ENCODE peak calls at places on chromosome 19, in six cellular contexts. N, A, L, Z, B and W are unnamed samples.

GRCh38 chr19:34402074-34402600 is 2.1 kb upstream of the PDCD2L start:
- ATAC-seq in B (no peak), A (no peak), Z (no peak), L (no peak), N (no peak), W (no peak)

GRCh38 chr19:53813996-53814395 is 10.1 kb downstream of the NLRP12 start:
- ATAC-seq in A (no peak), L (no peak), B (no peak), Z (no peak), N (no peak), W (no peak)

GRCh38 chr19:45279587-45280192 is 28.6 kb downstream of the MARK4 start:
- ATAC-seq in Z (no peak), L (no peak), N (no peak), B (no peak), A (peak), W (peak)

GRCh38 chr19:44668985-44669764 is 2.1 kb upstream of the CEACAM19 start:
- ATAC-seq in Z (no peak), N (peak), A (peak), B (no peak), L (no peak), W (no peak)

GRCh38 chr19:45506246-45506990 is 861 bp upstream of the VASP start:
- ATAC-seq in N (peak), A (peak), Z (peak), B (peak), L (peak), W (peak)

GRCh38 chr19:14563590-14563926 is 8.3 kb downstream of the NDUFB7 start:
- ATAC-seq in N (no peak), B (no peak), Z (no peak), A (no peak), L (no peak), W (no peak)

GRCh38 chr19:46350029-46350757 is 3.3 kb downstream of the PPP5C start:
- ATAC-seq in N (no peak), Z (no peak), A (no peak), L (peak), B (no peak), W (no peak)

GRCh38 chr19:7441468-7442146 is 47.2 kb downstream of the PEX11G start:
- ATAC-seq in B (no peak), L (no peak), A (no peak), Z (no peak), N (no peak), W (no peak)

GRCh38 chr19:2561221-2561620 is 85.3 kb downstream of the GADD45B start:
- ATAC-seq in Z (no peak), B (no peak), N (no peak), L (peak), A (no peak), W (no peak)

GRCh38 chr19:11964858-11965645 is at the start of gene ZNF763:
- ATAC-seq in N (no peak), A (peak), Z (peak), L (peak), B (peak), W (peak)

GRCh38 chr19:32646556-32646955 is 28.4 kb downstream of the ANKRD27 start:
- ATAC-seq in N (no peak), B (no peak), A (no peak), Z (no peak), L (no peak), W (no peak)

GRCh38 chr19:5536337-5536894 is 31.3 kb downstream of the TINCR start:
- ATAC-seq in A (no peak), Z (peak), B (no peak), N (peak), L (no peak), W (peak)

GRCh38 chr19:2656533-2656932 is 46.0 kb downstream of the GNG7 start:
- ATAC-seq in Z (no peak), N (no peak), A (no peak), B (no peak), L (no peak), W (no peak)

GRCh38 chr19:34226036-34226435 is 28.3 kb upstream of the GARRE1 start:
- ATAC-seq in N (no peak), Z (no peak), A (no peak), B (no peak), L (peak), W (no peak)

GRCh38 chr19:54096642-54097106 is 3.9 kb downstream of the OSCAR start:
- ATAC-seq in B (peak), A (peak), N (peak), L (peak), Z (peak), W (peak)

GRCh38 chr19:5968431-5969373 is 9.2 kb downstream of the RANBP3 start:
- ATAC-seq in B (peak), L (peak), Z (peak), A (peak), N (peak), W (no peak)

GRCh38 chr19:38009650-38010229 is 102.7 kb downstream of the SIPA1L3 start:
- ATAC-seq in N (no peak), A (no peak), B (no peak), Z (no peak), L (peak), W (no peak)

GRCh38 chr19:37346091-37346490 is 24.8 kb upstream of the ZNF527 start:
- ATAC-seq in N (no peak), Z (no peak), L (no peak), A (no peak), B (no peak), W (no peak)

GRCh38 chr19:2629491-2630351 is 72.8 kb downstream of the GNG7 start:
- ATAC-seq in N (no peak), L (no peak), A (peak), Z (peak), B (no peak), W (no peak)

GRCh38 chr19:51471527-51471926 is 6.8 kb upstream of the CEACAM18 start:
- ATAC-seq in A (no peak), Z (no peak), N (no peak), L (no peak), B (no peak), W (no peak)

GRCh38 chr19:1755467-1756155 is 2.3 kb downstream of the ONECUT3 start:
- ATAC-seq in N (no peak), L (no peak), A (peak), B (no peak), Z (no peak), W (no peak)

GRCh38 chr19:33293255-33294057 is 8.9 kb downstream of the CEBPA start:
- ATAC-seq in Z (peak), N (peak), L (no peak), B (peak), A (peak), W (peak)

GRCh38 chr19:57190301-57190700 is 999 bp upstream of the ZNF264 start:
- ATAC-seq in A (no peak), L (no peak), B (no peak), N (no peak), Z (no peak), W (no peak)

GRCh38 chr19:57192064-57192395 is 730 bp downstream of the ZNF264 start:
- ATAC-seq in Z (peak), L (no peak), B (no peak), A (peak), N (peak), W (no peak)

GRCh38 chr19:57192993-57193392 is 1.7 kb downstream of the ZNF264 start:
- ATAC-seq in N (no peak), L (no peak), A (no peak), Z (no peak), B (no peak), W (no peak)

DNA sequence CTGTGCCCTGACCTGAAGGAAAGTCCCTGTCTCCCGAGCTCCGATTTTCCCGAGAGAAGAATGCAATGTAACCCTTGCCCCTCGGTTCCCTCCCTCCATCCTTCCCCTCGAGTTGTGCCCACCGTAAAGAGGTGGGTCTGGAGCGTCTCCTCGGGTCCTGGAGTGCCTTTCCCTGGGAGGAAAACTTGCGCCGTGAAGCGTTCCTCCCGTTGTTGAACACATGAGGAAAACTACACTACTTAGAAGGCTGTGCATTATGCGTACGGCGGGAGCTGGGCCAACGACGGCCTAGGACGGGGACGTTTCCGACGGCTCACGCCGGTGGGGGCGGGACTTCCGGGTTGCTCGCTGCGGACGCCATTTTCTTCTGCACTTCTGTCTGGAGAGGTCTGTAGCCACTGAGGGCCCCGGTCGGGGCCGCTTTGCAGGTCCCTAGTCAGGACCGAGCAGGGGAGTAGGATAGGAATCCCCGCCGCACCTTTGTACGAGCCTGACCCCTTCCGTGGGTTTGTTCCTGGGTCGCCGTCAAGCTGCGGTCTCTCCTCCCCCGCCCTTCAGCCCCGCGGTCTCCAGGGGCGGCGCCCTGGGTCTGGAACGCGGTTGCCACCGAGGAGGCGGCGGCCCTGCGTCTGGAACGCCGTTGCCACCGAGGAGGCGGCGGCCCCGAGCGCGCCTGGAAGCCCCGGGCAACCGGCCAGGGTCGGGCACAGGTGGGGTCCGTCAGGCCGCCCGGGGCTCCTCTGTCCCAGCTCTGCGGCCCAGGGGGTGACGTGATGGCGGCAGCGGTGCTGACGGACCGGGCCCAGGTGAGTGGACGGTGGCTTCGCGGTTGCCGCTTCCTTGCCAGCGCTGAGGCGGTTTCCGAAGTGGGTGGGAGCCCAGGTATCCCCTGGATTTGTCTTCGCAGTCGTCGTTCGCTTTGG is at the start of gene ZNF264:
- ATAC-seq in A (peak), Z (peak), N (peak), L (peak), B (peak), W (peak)
- TF ChIP-seq POLR2A in A (peak), Z (peak), N (no peak), L (peak), B (peak), W (peak)

GRCh38 chr19:39154626-39155100 is 29.1 kb downstream of the PAK4 start:
- ATAC-seq in A (peak), Z (peak), N (peak), B (peak), L (no peak), W (no peak)
- TF ChIP-seq EP300 in A (no peak), Z (no peak), N (no peak), B (no peak), L (no peak), W (no peak)

GRCh38 chr19:4409123-4409933 is 6.9 kb downstream of the CHAF1A start:
- ATAC-seq in L (no peak), A (no peak), N (no peak), B (no peak), Z (no peak), W (no peak)
- TF ChIP-seq POLR2A in L (peak), A (no peak), N (no peak), B (no peak), Z (no peak), W (no peak)

DNA sequence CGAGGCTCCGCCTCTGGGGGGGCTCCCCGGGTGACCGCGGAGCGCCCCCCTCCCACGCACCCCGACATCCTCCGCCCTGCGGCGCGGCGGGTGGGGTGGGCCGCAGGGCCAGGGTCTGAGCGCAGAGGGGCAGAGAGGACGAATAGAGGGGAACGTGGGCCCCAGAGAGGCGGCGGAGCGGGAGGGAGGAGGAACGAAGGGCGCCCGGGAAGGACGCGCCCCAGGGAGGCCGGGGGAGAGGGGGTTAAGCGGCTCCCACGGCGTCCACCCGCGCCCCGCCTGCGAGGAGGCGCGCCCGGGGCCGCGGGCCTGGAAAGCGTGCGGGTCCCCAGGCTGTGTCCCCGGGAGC is 1.0 kb downstream of the HCN2 start:
- ATAC-seq in A (no peak), Z (no peak), L (no peak), N (no peak), B (no peak), W (no peak)
- TF ChIP-seq EP300 in A (no peak), Z (no peak), L (no peak), N (no peak), B (no peak), W (no peak)

DNA sequence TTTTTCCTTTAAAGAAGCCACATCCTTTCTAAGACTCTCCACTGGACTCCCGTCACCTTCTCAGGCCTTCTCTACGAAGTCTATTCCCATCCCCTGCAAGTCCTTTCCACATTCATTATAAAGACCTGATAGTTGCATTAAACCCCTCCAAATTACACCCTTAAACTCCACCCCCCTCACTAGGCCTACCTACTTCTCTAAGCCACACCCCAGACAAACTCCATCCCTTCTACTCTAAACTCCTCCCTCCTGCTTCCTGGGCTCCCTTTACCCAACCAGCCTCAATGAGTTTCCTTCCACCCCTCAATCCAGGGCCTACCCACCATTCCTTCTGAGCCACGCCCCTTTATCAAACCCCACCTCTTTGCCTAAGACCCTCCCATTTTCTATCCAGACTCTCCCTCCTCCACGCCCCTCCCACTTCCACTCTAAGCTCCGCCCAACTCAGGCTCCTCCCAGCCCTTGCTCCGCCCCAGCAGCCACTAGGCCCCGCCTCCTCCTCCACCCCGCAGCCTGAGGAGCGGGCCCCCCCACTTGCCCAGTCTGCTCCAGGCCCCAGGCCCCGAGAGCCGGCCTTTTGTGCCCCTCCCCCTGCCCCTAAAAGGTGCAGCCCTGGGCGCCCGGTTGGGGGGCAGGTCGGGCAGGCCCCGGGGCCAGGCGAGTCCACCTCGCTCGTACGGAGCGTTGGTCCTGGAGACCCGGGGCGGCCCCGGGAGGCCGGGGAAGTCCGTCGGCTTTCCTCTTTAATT is 424 bp downstream of the FIZ1 start:
- ATAC-seq in N (peak), Z (peak), B (peak), L (peak), A (peak), W (peak)
- TF ChIP-seq POLR2A in N (no peak), Z (peak), B (peak), L (peak), A (no peak), W (no peak)

GRCh38 chr19:28201462-28201943 is 1011.4 kb downstream of the UQCRFS1 start:
- ATAC-seq in A (no peak), L (no peak), Z (no peak), N (no peak), B (no peak), W (no peak)
- TF ChIP-seq EP300 in A (no peak), L (no peak), Z (no peak), N (no peak), B (no peak), W (no peak)

DNA sequence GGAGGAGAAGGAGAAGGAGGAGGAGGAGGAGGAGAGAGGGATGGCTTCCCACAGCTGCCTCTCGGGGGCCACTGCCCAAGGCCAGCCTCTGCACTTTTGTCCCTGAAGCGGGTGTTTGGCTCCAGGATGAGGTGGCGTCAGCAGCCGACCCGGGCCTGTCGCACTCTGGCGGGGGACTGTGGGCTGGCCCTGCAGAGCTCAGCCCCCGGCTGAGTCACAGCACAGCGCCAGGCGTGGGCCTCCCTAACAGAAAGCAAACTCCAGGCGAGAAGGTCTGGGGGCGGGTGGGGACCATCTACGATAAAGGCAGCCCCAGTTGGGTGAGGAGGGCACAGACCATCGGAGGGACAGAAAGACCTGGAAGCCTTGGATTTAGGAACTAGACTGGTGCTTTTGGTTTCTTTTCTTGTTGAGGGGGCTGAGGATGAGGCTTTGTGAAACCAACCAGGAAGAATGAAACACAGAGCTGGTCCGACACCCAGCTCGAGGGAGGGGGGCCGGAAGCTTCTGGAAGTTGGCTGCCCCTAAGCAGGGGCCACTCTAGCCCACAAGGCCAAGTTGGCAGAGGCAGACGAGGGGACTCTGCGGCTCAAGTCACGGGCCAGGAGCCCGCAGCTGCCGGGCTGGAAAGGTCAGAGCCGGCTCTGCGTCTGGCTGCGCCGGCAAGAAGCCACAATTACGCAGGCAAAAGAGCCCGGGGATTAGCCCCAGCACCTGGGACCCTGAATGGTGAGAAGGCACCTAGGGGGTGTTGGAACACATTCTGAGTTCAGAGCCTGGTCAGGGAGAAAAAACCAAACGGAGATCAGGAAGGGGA is 18.2 kb downstream of the LSM4 start:
- ATAC-seq in B (peak), L (peak), Z (peak), A (peak), N (peak), W (peak)
- TF ChIP-seq POLR2A in B (peak), L (peak), Z (peak), A (peak), N (no peak), W (peak)

GRCh38 chr19:41413947-41414346 is 13.2 kb downstream of the B3GNT8 start:
- ATAC-seq in N (no peak), A (no peak), B (no peak), L (no peak), Z (no peak), W (no peak)

GRCh38 chr19:41412953-41413352 is 14.2 kb downstream of the B3GNT8 start:
- ATAC-seq in A (no peak), Z (no peak), B (no peak), L (no peak), N (no peak), W (no peak)

GRCh38 chr19:41416194-41416674 is 10.9 kb downstream of the B3GNT8 start:
- ATAC-seq in A (no peak), N (no peak), Z (peak), L (no peak), B (no peak), W (no peak)

GRCh38 chr19:41411682-41412265 is 14.2 kb downstream of the BCKDHA start:
- ATAC-seq in L (no peak), A (no peak), B (no peak), N (no peak), Z (no peak), W (no peak)

GRCh38 chr19:41415154-41415571 is 12.0 kb downstream of the B3GNT8 start:
- ATAC-seq in N (no peak), L (no peak), B (no peak), A (no peak), Z (no peak), W (no peak)
- TF ChIP-seq EP300 in N (no peak), L (no peak), B (no peak), A (no peak), Z (no peak), W (no peak)

GRCh38 chr19:16888629-16889371 is at the start of gene F2RL3:
- ATAC-seq in B (peak), L (peak), A (no peak), N (no peak), Z (peak), W (peak)
- TF ChIP-seq POLR2A in B (peak), L (no peak), A (no peak), N (no peak), Z (peak), W (no peak)

DNA sequence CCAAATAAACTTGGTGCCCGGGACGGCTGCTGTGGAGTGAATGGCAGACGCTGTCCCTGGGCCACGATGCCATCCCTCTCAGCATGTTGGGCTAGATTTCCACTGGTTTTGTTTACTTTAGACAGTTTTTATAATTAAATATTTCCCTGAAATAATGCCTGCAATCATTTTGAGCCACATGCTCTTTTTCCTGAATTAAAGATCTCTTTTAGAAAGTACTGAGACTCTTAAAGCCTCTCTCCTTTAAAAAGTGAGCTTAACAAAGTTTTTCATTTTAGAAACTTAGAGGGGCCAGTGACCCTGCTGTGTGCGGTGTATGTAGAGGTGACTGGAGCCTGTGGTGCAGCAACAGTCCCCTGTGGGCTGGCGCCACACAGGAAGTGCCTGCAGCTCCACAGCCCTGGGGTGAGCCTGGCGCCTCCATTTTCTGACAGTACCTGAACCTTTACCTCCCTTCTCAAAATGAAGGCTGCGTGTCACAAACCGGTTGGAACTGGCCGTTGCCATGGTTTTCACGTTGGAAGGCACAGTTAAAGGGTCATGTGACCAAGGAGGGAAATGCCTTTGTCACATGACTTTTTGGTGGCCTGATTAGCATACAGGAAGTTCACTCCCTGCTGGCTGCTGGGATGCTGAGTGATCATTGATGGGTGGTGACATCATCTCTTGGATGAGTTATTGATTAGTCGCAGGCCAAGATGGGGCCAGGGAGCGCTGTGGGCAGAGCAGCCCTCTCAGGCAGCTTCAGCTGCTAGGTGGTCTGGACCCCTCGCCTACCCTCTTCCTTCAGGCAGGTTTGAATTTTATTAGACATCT is 26.3 kb downstream of the TSSK6 start:
- ATAC-seq in B (peak), Z (peak), L (peak), A (peak), N (peak), W (peak)
- TF ChIP-seq EP300 in B (peak), Z (no peak), L (no peak), A (no peak), N (no peak), W (no peak)